ENCODE peak calls at places on chromosome X, in five cellular contexts. V, Z, S, Y and T are unnamed samples.
A peak's percentile ranks its signal among the peaks of the same experiment; 100 is the strongest.

GRCh38 chrX:130834149-130834548 is 68.9 kb downstream of the ENOX2 start:
- DNase-seq in V (no peak), Z (no peak), S (no peak), Y (no peak), T (no peak)

GRCh38 chrX:14039344-14039743 is 9.7 kb upstream of the GEMIN8 start:
- DNase-seq in V (peak; percentile 45), Z (no peak), S (peak; percentile 28), Y (peak; percentile 50), T (peak; percentile 45)

GRCh38 chrX:42544883-42545282 is 233.1 kb downstream of the PPP1R2C start:
- DNase-seq in V (no peak), Z (no peak), S (no peak), Y (no peak), T (no peak)

GRCh38 chrX:22538581-22538980 is 265.9 kb downstream of the CBLL2 start:
- DNase-seq in V (no peak), Z (no peak), S (no peak), Y (no peak), T (no peak)

GRCh38 chrX:120664081-120664480 is 34.2 kb upstream of the C1GALT1C1 start:
- DNase-seq in V (peak; percentile 40), Z (no peak), S (no peak), Y (peak; percentile 24), T (peak; percentile 34)

GRCh38 chrX:101462892-101463291 is 22.4 kb upstream of the ARMCX4 start:
- DNase-seq in V (peak; percentile 29), Z (no peak), S (no peak), Y (peak; percentile 22), T (peak; percentile 39)

GRCh38 chrX:122777766-122778165 is 406.3 kb upstream of the GRIA3 start:
- DNase-seq in V (peak; percentile 0), Z (no peak), S (no peak), Y (no peak), T (no peak)

GRCh38 chrX:29662101-29662500 is 553.3 kb upstream of the MAGEB2 start:
- DNase-seq in V (peak; percentile 51), Z (no peak), S (no peak), Y (peak; percentile 56), T (peak; percentile 65)

GRCh38 chrX:133749370-133749769 is 236.0 kb downstream of the GPC3 start:
- DNase-seq in V (no peak), Z (no peak), S (no peak), Y (no peak), T (no peak)
- H3K4me3 ChIP-seq in V (no peak overlapping the region), Z (no peak overlapping the region), S (no peak overlapping the region), Y (no peak overlapping the region), T (no peak overlapping the region)

GRCh38 chrX:104921606-104922205 is 298.8 kb downstream of the TEX13A start:
- DNase-seq in V (no peak), Z (no peak), S (no peak), Y (no peak), T (no peak)

GRCh38 chrX:104913348-104913747 is 307.1 kb downstream of the TEX13A start:
- DNase-seq in V (peak; percentile 0), Z (no peak), S (no peak), Y (peak; percentile 4), T (peak; percentile 1)

GRCh38 chrX:104922206-104922621 is 298.3 kb downstream of the TEX13A start:
- DNase-seq in V (peak; percentile 54), Z (peak; percentile 2), S (peak; percentile 31), Y (peak; percentile 67), T (peak; percentile 64)

DNA sequence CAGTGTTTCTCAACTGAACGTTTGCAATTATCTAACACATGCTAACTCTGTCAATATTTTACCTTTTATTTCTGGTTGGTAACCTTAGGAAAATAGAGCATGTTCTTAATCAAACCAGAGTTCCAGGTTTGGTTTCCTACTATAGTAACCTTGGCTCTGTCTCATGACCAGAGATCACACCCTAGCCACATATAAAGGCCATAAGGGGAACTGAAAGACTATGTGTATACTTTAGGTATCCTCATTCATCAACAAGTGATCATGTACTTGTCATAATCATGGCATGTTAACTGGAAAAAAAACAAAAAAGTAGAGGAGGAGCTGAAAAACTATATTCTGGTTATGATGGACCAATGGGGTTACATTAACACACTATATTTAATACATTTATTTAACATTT is 302.4 kb downstream of the TEX13A start:
- DNase-seq in V (no peak), Z (no peak), S (no peak), Y (no peak), T (no peak)
- TF ChIP-seq CTCF in V (no peak), Z (no peak), S (no peak), Y (no peak), T (no peak)

GRCh38 chrX:46576458-46576857 is 2.9 kb downstream of the CHST7 start:
- DNase-seq in V (peak; percentile 29), Z (no peak), S (peak; percentile 18), Y (no peak), T (peak; percentile 41)

GRCh38 chrX:46575586-46575985 is 2.0 kb downstream of the CHST7 start:
- DNase-seq in V (no peak), Z (no peak), S (no peak), Y (no peak), T (no peak)

GRCh38 chrX:46577116-46578005 is 3.8 kb downstream of the CHST7 start:
- DNase-seq in V (no peak), Z (no peak), S (no peak), Y (no peak), T (no peak)

GRCh38 chrX:46574941-46575381 is 1.4 kb downstream of the CHST7 start:
- DNase-seq in V (no peak), Z (no peak), S (no peak), Y (no peak), T (no peak)

GRCh38 chrX:46575991-46576392 is 2.4 kb downstream of the CHST7 start:
- DNase-seq in V (peak; percentile 70), Z (no peak), S (peak; percentile 20), Y (no peak), T (peak; percentile 64)
- H3K4me3 ChIP-seq in V (peak overlapping the region; percentile 45), Z (peak overlapping the region; percentile 48), S (no peak overlapping the region), Y (peak overlapping the region; percentile 40), T (peak overlapping the region; percentile 62)

DNA sequence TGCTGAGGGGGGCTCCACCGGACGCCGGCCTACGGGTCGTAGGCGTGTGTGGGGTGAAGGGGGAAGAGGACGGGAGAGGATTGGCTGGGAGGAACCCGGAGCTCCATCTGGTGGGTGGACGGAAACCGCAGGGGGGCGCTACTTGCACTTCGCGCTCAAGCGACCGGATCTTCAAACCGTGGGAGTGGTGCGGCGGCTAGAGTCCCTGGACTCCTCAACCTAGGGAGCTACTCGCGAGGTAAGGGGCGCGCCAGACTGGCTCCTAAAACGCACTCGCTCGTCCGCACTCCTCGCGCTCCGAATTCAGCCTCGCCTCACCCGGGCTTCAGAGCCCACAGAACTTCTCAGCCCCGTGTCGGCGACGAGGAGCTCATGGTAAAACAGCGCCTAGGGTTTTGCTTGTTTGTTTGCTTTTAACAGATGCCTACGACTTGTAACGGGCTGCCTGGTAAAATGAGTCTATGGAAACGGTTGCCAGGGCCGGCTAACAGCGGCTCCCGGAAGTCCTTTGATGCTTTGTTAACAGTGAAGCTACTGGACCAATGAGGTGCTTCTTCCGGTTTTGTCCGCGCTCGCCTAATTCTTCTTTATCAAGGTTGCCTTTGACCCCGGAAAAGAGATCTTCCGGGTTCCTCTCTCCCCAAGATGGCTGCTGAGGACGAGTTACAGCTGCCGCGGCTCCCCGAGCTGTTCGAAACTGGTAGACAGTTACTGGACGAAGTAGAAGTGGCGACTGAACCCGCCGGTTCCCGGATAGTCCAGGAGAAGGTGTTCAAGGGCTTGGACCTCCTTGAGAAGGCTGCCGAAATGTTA is at the start of gene IGBP1:
- DNase-seq in V (peak; percentile 88), Z (peak; percentile 41), S (peak; percentile 82), Y (peak; percentile 84), T (peak; percentile 89)
- TF ChIP-seq CTCF in V (peak; percentile 61), Z (peak; percentile 73), S (no peak), Y (peak; percentile 56), T (peak; percentile 51)

GRCh38 chrX:43878902-43879526 is 3.2 kb downstream of the MAOB start:
- DNase-seq in V (peak; percentile 4), Z (no peak), S (no peak), Y (no peak), T (no peak)

GRCh38 chrX:43882294-43882681 is at the start of gene MAOB:
- DNase-seq in V (no peak), Z (no peak), S (no peak), Y (no peak), T (no peak)

GRCh38 chrX:43876680-43877079 is 5.6 kb downstream of the MAOB start:
- DNase-seq in V (no peak), Z (no peak), S (no peak), Y (no peak), T (no peak)

GRCh38 chrX:43881410-43882293 is 598 bp downstream of the MAOB start:
- DNase-seq in V (no peak), Z (no peak), S (no peak), Y (no peak), T (no peak)

GRCh38 chrX:43880439-43880838 is 1.8 kb downstream of the MAOB start:
- DNase-seq in V (no peak), Z (no peak), S (no peak), Y (no peak), T (no peak)
- H3K4me3 ChIP-seq in V (no peak overlapping the region), Z (no peak overlapping the region), S (no peak overlapping the region), Y (no peak overlapping the region), T (no peak overlapping the region)